ENCODE peak calls at places on chromosome 5, in six cellular contexts. Q is OCI-LY7, Y is uterus, E is cardiac muscle cell, P is substantia nigra, K is RWPE1. J is an unnamed sample.

GRCh38 chr5:19950897-19951296 is 37.1 kb downstream of the CDH18 start:
- DNase-seq in E (no peak), K (no peak), Q (no peak), Y (no peak), P (no peak), J (no peak)

GRCh38 chr5:179821298-179822058 is 773 bp downstream of the SQSTM1 start:
- DNase-seq in Y (peak), Q (peak), K (peak), P (peak), E (peak), J (peak)

GRCh38 chr5:43802119-43802518 is 199.1 kb downstream of the NNT start:
- DNase-seq in Y (no peak), P (no peak), Q (no peak), K (no peak), E (no peak), J (no peak)

GRCh38 chr5:56525117-56525516 is 290.2 kb upstream of the MAP3K1 start:
- DNase-seq in P (no peak), K (peak), Y (no peak), Q (no peak), E (no peak), J (no peak)

GRCh38 chr5:110087829-110088228 is 398.1 kb downstream of the MAN2A1 start:
- DNase-seq in K (no peak), P (no peak), E (no peak), Y (no peak), Q (no peak), J (no peak)

GRCh38 chr5:103867857-103868598 is 305.4 kb upstream of the NUDT12 start:
- DNase-seq in P (no peak), Y (no peak), E (no peak), Q (no peak), K (no peak), J (no peak)

GRCh38 chr5:32232441-32233219 is 58.5 kb upstream of the GOLPH3 start:
- DNase-seq in Q (peak), P (peak), Y (peak), E (peak), K (peak), J (peak)

GRCh38 chr5:31854625-31855526 is 215.9 kb downstream of the PDZD2 start:
- DNase-seq in P (peak), E (peak), Q (no peak), Y (peak), K (peak), J (no peak)

GRCh38 chr5:135087950-135088349 is 53.9 kb upstream of the PITX1 start:
- DNase-seq in Y (no peak), Q (no peak), P (no peak), E (no peak), K (no peak), J (no peak)

GRCh38 chr5:37570597-37570996 is 191.5 kb downstream of the WDR70 start:
- DNase-seq in K (no peak), P (no peak), Q (no peak), Y (no peak), E (no peak), J (no peak)
- H3K27ac ChIP-seq in K (no peak), P (no peak), Q (no peak), Y (no peak), E (no peak), J (no peak)

DNA sequence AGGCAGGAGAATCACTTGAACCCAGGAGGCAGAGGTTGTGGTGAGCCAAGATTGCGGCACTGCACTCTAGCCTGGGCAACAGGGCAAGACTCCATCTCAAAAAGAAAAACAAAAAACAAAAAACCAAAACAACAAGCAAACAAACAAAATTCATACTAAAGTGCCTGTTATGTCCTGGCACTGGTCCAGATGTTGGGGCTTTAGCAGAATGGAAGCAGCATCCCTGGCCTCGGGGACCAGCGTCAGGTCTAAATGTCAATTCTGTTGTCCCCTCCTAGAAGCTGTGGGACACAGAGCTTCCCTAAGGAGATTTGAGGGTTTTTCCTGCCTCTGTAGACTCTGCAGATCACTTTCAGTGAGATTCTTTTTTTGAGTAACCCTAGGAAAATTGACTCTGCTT is 26.2 kb downstream of the PPARGC1B start:
- DNase-seq in P (no peak), Q (no peak), Y (no peak), E (no peak), K (no peak), J (no peak)
- H3K27ac ChIP-seq in P (no peak), Q (no peak), Y (no peak), E (no peak), K (no peak), J (no peak)

GRCh38 chr5:157303667-157304327 is 37.9 kb downstream of the CYFIP2 start:
- DNase-seq in K (no peak), E (peak), Q (peak), Y (no peak), P (no peak), J (peak)
- H3K27ac ChIP-seq in K (no peak), E (peak), Q (no peak), Y (no peak), P (no peak), J (peak)

GRCh38 chr5:150497274-150497988 is 10.5 kb upstream of the NDST1 start:
- DNase-seq in P (peak), Y (peak), K (peak), Q (no peak), E (no peak), J (no peak)

GRCh38 chr5:150497989-150498317 is 10.0 kb upstream of the NDST1 start:
- DNase-seq in Y (no peak), Q (no peak), E (no peak), P (no peak), K (no peak), J (no peak)

GRCh38 chr5:150499437-150499956 is 8.4 kb upstream of the NDST1 start:
- DNase-seq in Q (peak), K (no peak), P (no peak), Y (no peak), E (no peak), J (no peak)

GRCh38 chr5:150498971-150499370 is 9.0 kb upstream of the NDST1 start:
- DNase-seq in K (no peak), P (no peak), E (no peak), Y (no peak), Q (no peak), J (no peak)

GRCh38 chr5:150498501-150498900 is 9.4 kb upstream of the NDST1 start:
- DNase-seq in K (no peak), E (no peak), Q (no peak), P (peak), Y (no peak), J (no peak)
- H3K27ac ChIP-seq in K (peak), E (peak), Q (no peak), P (peak), Y (peak), J (no peak)

DNA sequence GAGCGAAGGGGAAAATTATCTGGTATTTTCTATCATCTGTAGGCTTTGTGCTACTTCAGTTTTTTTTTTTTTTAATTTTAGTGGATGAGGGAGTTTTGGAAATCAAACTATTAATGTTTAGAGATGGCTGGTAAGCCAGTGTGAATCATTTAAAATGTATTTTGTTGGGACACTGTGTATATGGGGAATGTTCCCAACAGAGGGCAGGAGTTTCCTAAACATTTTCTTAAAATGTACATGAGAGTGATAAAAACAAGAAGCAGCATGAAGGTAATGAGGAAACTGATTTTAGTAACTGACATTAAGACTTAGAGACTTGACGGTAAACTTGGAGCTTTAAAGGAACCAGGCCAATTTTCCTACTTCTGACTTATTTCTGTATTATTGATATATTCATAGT is 68.2 kb upstream of the ITGA2 start:
- DNase-seq in K (no peak), E (no peak), Y (no peak), P (no peak), Q (no peak), J (no peak)
- H3K27ac ChIP-seq in K (no peak), E (no peak), Y (no peak), P (no peak), Q (no peak), J (no peak)

GRCh38 chr5:61450880-61451279 is 118.8 kb downstream of the ZSWIM6 start:
- DNase-seq in Q (no peak), K (peak), Y (no peak), E (no peak), P (no peak), J (no peak)
- H3K27ac ChIP-seq in Q (no peak), K (no peak), Y (no peak), E (no peak), P (peak), J (no peak)

DNA sequence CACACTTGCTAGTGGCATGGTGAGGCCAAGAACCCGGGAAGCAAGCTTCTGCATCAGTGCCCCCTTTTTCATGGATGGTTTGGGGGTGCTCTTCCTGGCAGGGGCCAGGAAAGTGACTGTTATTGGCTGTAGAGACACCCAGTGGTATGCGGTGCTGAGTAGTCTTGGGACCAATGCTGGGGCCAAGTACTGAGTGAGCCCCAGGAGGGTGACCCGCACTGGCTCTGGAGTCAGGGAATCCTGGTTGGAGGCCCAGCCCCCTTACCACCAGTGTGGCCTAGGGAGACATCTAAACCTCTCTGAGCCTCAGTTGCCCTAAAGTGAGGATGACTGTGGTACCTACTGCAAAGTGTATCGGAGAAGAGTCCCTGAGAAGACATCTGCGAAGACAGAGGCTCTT is 41.2 kb upstream of the SYNPO start:
- DNase-seq in E (no peak), Q (no peak), P (no peak), K (no peak), Y (no peak), J (no peak)
- H3K27ac ChIP-seq in E (no peak), Q (no peak), P (no peak), K (peak), Y (peak), J (no peak)

GRCh38 chr5:139881145-139881733 is 85.6 kb downstream of the PSD2 start:
- DNase-seq in Y (no peak), Q (no peak), E (peak), P (no peak), K (no peak), J (no peak)
- H3K27ac ChIP-seq in Y (no peak), Q (no peak), E (peak), P (no peak), K (peak), J (no peak)

J was measured in effector memory CD4-positive, alpha-beta T cell.